ENCODE peak calls at places on chromosomes 6 and 20, in nine cellular contexts. K is D341Med; C is endothelial cell; G is effector CD4-positive, alpha-beta T cell; Q is GM20000; I is cardiac muscle cell; O is smooth muscle cell of the brain vasculature; Y is CD8-positive, alpha-beta memory T cell; X is AG10803. D is an unnamed sample.

GRCh38 chr20:32458061-32458836 is 100.1 kb downstream of the ASXL1 start:
- DNase-seq in C (no peak), Y (no peak), I (no peak), Q (no peak), O (no peak), K (no peak), G (no peak), X (no peak), D (no peak)

GRCh38 chr20:10277616-10278015 is 59.0 kb downstream of the SNAP25 start:
- DNase-seq in I (no peak), G (no peak), X (no peak), Q (no peak), C (no peak), K (no peak), Y (no peak), O (no peak), D (no peak)

GRCh38 chr6:131022691-131023090 is 40.4 kb downstream of the EPB41L2 start:
- DNase-seq in X (no peak), K (no peak), C (no peak), Y (no peak), I (no peak), O (no peak), Q (no peak), G (no peak), D (no peak)

GRCh38 chr20:25394996-25395395 is 4.4 kb upstream of the ABHD12 start:
- DNase-seq in C (no peak), Q (no peak), O (no peak), K (no peak), Y (no peak), I (no peak), G (no peak), X (no peak), D (no peak)

GRCh38 chr6:3512832-3513231 is 56.0 kb upstream of the SLC22A23 start:
- DNase-seq in G (no peak), K (no peak), Q (no peak), Y (no peak), I (no peak), X (no peak), O (no peak), C (no peak), D (no peak)

GRCh38 chr6:4319992-4320683 is 184.8 kb upstream of the ECI2 start:
- DNase-seq in X (peak), O (no peak), C (no peak), Q (no peak), I (peak), G (no peak), K (peak), Y (no peak), D (peak)

GRCh38 chr6:6246539-6246938 is 73.9 kb downstream of the F13A1 start:
- DNase-seq in Q (peak), C (no peak), Y (no peak), K (no peak), O (no peak), I (no peak), X (no peak), G (no peak), D (no peak)

GRCh38 chr6:79143320-79143898 is 65.4 kb upstream of the PHIP start:
- DNase-seq in X (no peak), O (no peak), I (no peak), Q (no peak), C (no peak), K (no peak), G (no peak), Y (no peak), D (no peak)

GRCh38 chr20:14951105-14951504 is 613.7 kb upstream of the FLRT3 start:
- DNase-seq in O (no peak), C (no peak), Q (no peak), G (no peak), K (no peak), Y (no peak), I (no peak), X (no peak), D (no peak)

GRCh38 chr20:33099842-33100538 is 20.5 kb downstream of the BPIFB4 start:
- DNase-seq in I (no peak), Q (no peak), C (no peak), Y (no peak), K (no peak), X (no peak), G (no peak), O (no peak), D (no peak)

GRCh38 chr6:18207949-18208348 is 52.7 kb downstream of the KDM1B start:
- DNase-seq in C (no peak), O (no peak), Y (no peak), G (no peak), I (no peak), K (no peak), Q (no peak), X (no peak), D (no peak)

GRCh38 chr6:46876126-46876525 is 45.6 kb downstream of the ADGRF5 start:
- DNase-seq in K (peak), C (peak), Y (no peak), Q (no peak), I (peak), G (no peak), X (peak), O (no peak), D (peak)

D was measured in cardiac fibroblast.